ENCODE peak calls at places on chromosomes 16 and 17, in six cellular contexts. One of them, this sample, is unnamed.

GRCh38 chr17:73293031-73293430 is 18.8 kb downstream of the CDC42EP4 start:
- DNase-seq in body of pancreas: peak; percentile 56
- DNase-seq in tibial nerve: no peak
- DNase-seq in cardiac muscle cell: no peak
- DNase-seq in ovary: no peak
- DNase-seq in esophagus muscularis mucosa: no peak
- DNase-seq in this sample: no peak

GRCh38 chr17:15409721-15410247 is 57.6 kb downstream of the CDRT4 start:
- DNase-seq in body of pancreas: peak; percentile 27
- DNase-seq in tibial nerve: peak; percentile 47
- DNase-seq in cardiac muscle cell: peak; percentile 95
- DNase-seq in ovary: peak; percentile 67
- DNase-seq in esophagus muscularis mucosa: no peak
- DNase-seq in this sample: no peak

GRCh38 chr16:11326084-11326736 is 19.0 kb upstream of the RMI2 start:
- DNase-seq in body of pancreas: no peak
- DNase-seq in tibial nerve: no peak
- DNase-seq in cardiac muscle cell: no peak
- DNase-seq in ovary: no peak
- DNase-seq in esophagus muscularis mucosa: no peak
- DNase-seq in this sample: no peak

GRCh38 chr16:89140981-89141883 is 30.3 kb upstream of the CDH15 start:
- DNase-seq in body of pancreas: no peak
- DNase-seq in tibial nerve: no peak
- DNase-seq in cardiac muscle cell: no peak
- DNase-seq in ovary: peak; percentile 11
- DNase-seq in esophagus muscularis mucosa: no peak
- DNase-seq in this sample: no peak

GRCh38 chr16:87441886-87442580 is 49.9 kb downstream of the MAP1LC3B start:
- DNase-seq in body of pancreas: no peak
- DNase-seq in tibial nerve: no peak
- DNase-seq in cardiac muscle cell: no peak
- DNase-seq in ovary: no peak
- DNase-seq in esophagus muscularis mucosa: no peak
- DNase-seq in this sample: no peak

GRCh38 chr16:58367252-58367651 is 25.0 kb upstream of the GINS3 start:
- DNase-seq in body of pancreas: no peak
- DNase-seq in tibial nerve: no peak
- DNase-seq in cardiac muscle cell: no peak
- DNase-seq in ovary: no peak
- DNase-seq in esophagus muscularis mucosa: no peak
- DNase-seq in this sample: no peak

GRCh38 chr16:13436641-13437423 is 483.1 kb upstream of the ERCC4 start:
- DNase-seq in body of pancreas: no peak
- DNase-seq in tibial nerve: no peak
- DNase-seq in cardiac muscle cell: no peak
- DNase-seq in ovary: no peak
- DNase-seq in esophagus muscularis mucosa: no peak
- DNase-seq in this sample: no peak

GRCh38 chr17:4161560-4162221 is 18.7 kb downstream of the CYB5D2 start:
- DNase-seq in body of pancreas: no peak
- DNase-seq in tibial nerve: no peak
- DNase-seq in cardiac muscle cell: no peak
- DNase-seq in ovary: no peak
- DNase-seq in esophagus muscularis mucosa: no peak
- DNase-seq in this sample: no peak

GRCh38 chr17:28575126-28575795 is 1.4 kb downstream of the ALDOC start:
- DNase-seq in body of pancreas: no peak
- DNase-seq in tibial nerve: no peak
- DNase-seq in cardiac muscle cell: no peak
- DNase-seq in ovary: no peak
- DNase-seq in esophagus muscularis mucosa: no peak
- DNase-seq in this sample: no peak

GRCh38 chr16:67110136-67110847 is 551 bp downstream of the PHAF1 start:
- DNase-seq in body of pancreas: no peak
- DNase-seq in tibial nerve: no peak
- DNase-seq in cardiac muscle cell: no peak
- DNase-seq in ovary: no peak
- DNase-seq in esophagus muscularis mucosa: no peak
- DNase-seq in this sample: no peak

GRCh38 chr17:58096892-58097291 is 13.7 kb downstream of the DYNLL2 start:
- DNase-seq in body of pancreas: no peak
- DNase-seq in tibial nerve: no peak
- DNase-seq in cardiac muscle cell: no peak
- DNase-seq in ovary: no peak
- DNase-seq in esophagus muscularis mucosa: peak; percentile 66
- DNase-seq in this sample: no peak

GRCh38 chr17:61250335-61250890 is 149.2 kb upstream of the TBX2 start:
- DNase-seq in body of pancreas: no peak
- DNase-seq in tibial nerve: no peak
- DNase-seq in cardiac muscle cell: peak; percentile 45
- DNase-seq in ovary: no peak
- DNase-seq in esophagus muscularis mucosa: no peak
- DNase-seq in this sample: no peak

DNA sequence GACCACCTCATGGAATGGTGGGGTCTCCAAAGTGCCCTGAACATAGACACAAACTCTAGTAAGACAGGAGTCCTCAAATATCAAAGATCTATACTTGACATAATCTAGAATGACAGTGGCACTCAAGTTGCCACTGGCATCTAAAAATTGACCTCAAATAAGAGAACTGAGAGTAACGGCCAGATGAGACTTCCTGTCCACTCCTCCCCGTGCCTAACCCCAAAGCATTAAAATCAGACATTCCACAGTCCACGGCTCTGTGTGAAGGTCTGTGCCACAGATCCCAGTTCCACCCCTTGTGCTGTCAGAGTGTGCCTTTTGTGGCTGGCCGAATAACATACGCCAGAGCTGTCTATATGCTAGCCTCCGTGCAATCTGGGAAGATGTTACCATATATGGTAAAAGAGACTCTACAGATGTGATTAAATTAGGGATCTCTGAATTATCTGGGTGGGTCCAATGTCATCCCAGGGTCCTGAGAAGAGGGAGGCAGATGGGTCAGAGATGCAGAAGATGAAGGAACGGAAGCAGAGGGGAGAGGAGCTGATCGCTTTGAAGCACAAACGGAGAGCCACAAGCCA is 21.0 kb upstream of the EVPL start:
- DNase-seq in body of pancreas: no peak
- DNase-seq in tibial nerve: no peak
- DNase-seq in cardiac muscle cell: no peak
- DNase-seq in ovary: no peak
- DNase-seq in esophagus muscularis mucosa: no peak
- DNase-seq in this sample: no peak
- H3K27ac ChIP-seq in body of pancreas: no peak overlapping the region
- H3K27ac ChIP-seq in tibial nerve: no peak overlapping the region
- H3K27ac ChIP-seq in cardiac muscle cell: no peak overlapping the region
- H3K27ac ChIP-seq in ovary: no peak overlapping the region
- H3K27ac ChIP-seq in esophagus muscularis mucosa: no peak overlapping the region
- H3K27ac ChIP-seq in this sample: no peak overlapping the region

GRCh38 chr17:76444518-76445311 is 8.2 kb downstream of the UBE2O start:
- DNase-seq in body of pancreas: no peak
- DNase-seq in tibial nerve: no peak
- DNase-seq in cardiac muscle cell: no peak
- DNase-seq in ovary: no peak
- DNase-seq in esophagus muscularis mucosa: no peak
- DNase-seq in this sample: no peak

GRCh38 chr17:76440722-76441362 is 12.1 kb downstream of the UBE2O start:
- DNase-seq in body of pancreas: no peak
- DNase-seq in tibial nerve: no peak
- DNase-seq in cardiac muscle cell: no peak
- DNase-seq in ovary: no peak
- DNase-seq in esophagus muscularis mucosa: no peak
- DNase-seq in this sample: no peak

GRCh38 chr17:76439314-76439928 is 13.5 kb downstream of the UBE2O start:
- DNase-seq in body of pancreas: no peak
- DNase-seq in tibial nerve: no peak
- DNase-seq in cardiac muscle cell: no peak
- DNase-seq in ovary: no peak
- DNase-seq in esophagus muscularis mucosa: no peak
- DNase-seq in this sample: no peak

GRCh38 chr17:76442341-76443338 is 10.3 kb downstream of the UBE2O start:
- DNase-seq in body of pancreas: no peak
- DNase-seq in tibial nerve: no peak
- DNase-seq in cardiac muscle cell: peak; percentile 55
- DNase-seq in ovary: no peak
- DNase-seq in esophagus muscularis mucosa: no peak
- DNase-seq in this sample: no peak

GRCh38 chr17:76441681-76442340 is 11.1 kb downstream of the UBE2O start:
- DNase-seq in body of pancreas: no peak
- DNase-seq in tibial nerve: no peak
- DNase-seq in cardiac muscle cell: no peak
- DNase-seq in ovary: no peak
- DNase-seq in esophagus muscularis mucosa: no peak
- DNase-seq in this sample: no peak
- H3K4me1 ChIP-seq in body of pancreas: peaks cover 23% of the 10 kb centered on the region
- H3K4me1 ChIP-seq in tibial nerve: no peaks in the 10 kb centered on the region
- H3K4me1 ChIP-seq in cardiac muscle cell: peaks cover 38% of the 10 kb centered on the region
- H3K4me1 ChIP-seq in ovary: peaks cover 2% of the 10 kb centered on the region
- H3K4me1 ChIP-seq in esophagus muscularis mucosa: peaks cover 15% of the 10 kb centered on the region
- H3K4me1 ChIP-seq in this sample: peaks cover 6% of the 10 kb centered on the region

GRCh38 chr16:22213801-22214200 is 7.7 kb downstream of the EEF2K start:
- DNase-seq in body of pancreas: no peak
- DNase-seq in tibial nerve: no peak
- DNase-seq in cardiac muscle cell: no peak
- DNase-seq in ovary: no peak
- DNase-seq in esophagus muscularis mucosa: no peak
- DNase-seq in this sample: no peak
- H3K27ac ChIP-seq in body of pancreas: no peak overlapping the region
- H3K27ac ChIP-seq in tibial nerve: no peak overlapping the region
- H3K27ac ChIP-seq in cardiac muscle cell: no peak overlapping the region
- H3K27ac ChIP-seq in ovary: no peak overlapping the region
- H3K27ac ChIP-seq in esophagus muscularis mucosa: no peak overlapping the region
- H3K27ac ChIP-seq in this sample: peak overlapping the region; percentile 41

GRCh38 chr16:4412854-4413253 is 3.5 kb downstream of the CORO7 start:
- DNase-seq in body of pancreas: no peak
- DNase-seq in tibial nerve: no peak
- DNase-seq in cardiac muscle cell: no peak
- DNase-seq in ovary: no peak
- DNase-seq in esophagus muscularis mucosa: no peak
- DNase-seq in this sample: no peak

GRCh38 chr16:4412159-4412558 is 4.2 kb downstream of the CORO7 start:
- DNase-seq in body of pancreas: no peak
- DNase-seq in tibial nerve: no peak
- DNase-seq in cardiac muscle cell: no peak
- DNase-seq in ovary: no peak
- DNase-seq in esophagus muscularis mucosa: no peak
- DNase-seq in this sample: no peak

GRCh38 chr16:4416200-4417032 is at the start of gene CORO7:
- DNase-seq in body of pancreas: peak; percentile 95
- DNase-seq in tibial nerve: peak; percentile 95
- DNase-seq in cardiac muscle cell: peak; percentile 91
- DNase-seq in ovary: peak; percentile 95
- DNase-seq in esophagus muscularis mucosa: peak; percentile 99
- DNase-seq in this sample: peak; percentile 82

GRCh38 chr16:4415538-4416199 is 727 bp downstream of the CORO7 start:
- DNase-seq in body of pancreas: peak; percentile 48
- DNase-seq in tibial nerve: no peak
- DNase-seq in cardiac muscle cell: no peak
- DNase-seq in ovary: no peak
- DNase-seq in esophagus muscularis mucosa: no peak
- DNase-seq in this sample: no peak

GRCh38 chr16:4414187-4414909 is 2.0 kb downstream of the CORO7 start:
- DNase-seq in body of pancreas: no peak
- DNase-seq in tibial nerve: no peak
- DNase-seq in cardiac muscle cell: no peak
- DNase-seq in ovary: no peak
- DNase-seq in esophagus muscularis mucosa: no peak
- DNase-seq in this sample: no peak
- H3K4me1 ChIP-seq in body of pancreas: peaks cover 19% of the 10 kb centered on the region
- H3K4me1 ChIP-seq in tibial nerve: peaks cover 44% of the 10 kb centered on the region
- H3K4me1 ChIP-seq in cardiac muscle cell: no peaks in the 10 kb centered on the region
- H3K4me1 ChIP-seq in ovary: peaks cover 4% of the 10 kb centered on the region
- H3K4me1 ChIP-seq in esophagus muscularis mucosa: peaks cover 50% of the 10 kb centered on the region
- H3K4me1 ChIP-seq in this sample: peaks cover 6% of the 10 kb centered on the region

This sample was measured in thoracic aorta.